ENCODE peak calls at places on chromosomes 16 and 17, in seven cellular contexts. K is mammary epithelial cell; F is iris pigment epithelial cell; L is CD4-positive, alpha-beta T cell; O is GF-D8; Q is CD8-positive, alpha-beta memory T cell; I is stimulated activated naive CD4-positive, alpha-beta T cell. V is an unnamed sample.

GRCh38 chr17:65522751-65523404 is 38.6 kb downstream of the AXIN2 start:
- DNase-seq in F (no peak), K (no peak), L (no peak), Q (no peak), O (no peak), I (no peak), V (no peak)

GRCh38 chr17:62652251-62653001 is 25.0 kb downstream of the MRC2 start:
- DNase-seq in L (peak), Q (peak), O (peak), I (no peak), K (peak), F (peak), V (peak)

GRCh38 chr17:7322520-7323194 is 6.5 kb downstream of the NEURL4 start:
- DNase-seq in O (no peak), Q (no peak), L (no peak), I (no peak), K (no peak), F (no peak), V (no peak)

GRCh38 chr17:66549731-66550207 is 247.4 kb downstream of the PRKCA start:
- DNase-seq in Q (no peak), F (peak), O (no peak), L (no peak), I (no peak), K (no peak), V (no peak)

GRCh38 chr16:57257455-57258070 is 12.5 kb downstream of the ARL2BP start:
- DNase-seq in K (no peak), Q (no peak), I (no peak), L (no peak), O (no peak), F (no peak), V (no peak)

GRCh38 chr17:67532326-67532871 is 155.3 kb downstream of the PITPNC1 start:
- DNase-seq in L (no peak), Q (no peak), I (no peak), O (no peak), F (no peak), K (no peak), V (no peak)

GRCh38 chr17:8861482-8862181 is 5.8 kb downstream of the PIK3R6 start:
- DNase-seq in O (no peak), K (no peak), F (no peak), Q (no peak), L (no peak), I (no peak), V (no peak)

GRCh38 chr16:3458852-3459361 is 15.4 kb downstream of the NAA60 start:
- DNase-seq in K (no peak), O (no peak), I (peak), L (no peak), F (peak), Q (no peak), V (no peak)

GRCh38 chr17:82655523-82655922 is 7.3 kb upstream of the WDR45B start:
- DNase-seq in I (no peak), F (no peak), K (no peak), Q (no peak), L (no peak), O (no peak), V (no peak)

GRCh38 chr17:47266782-47267181 is 13.2 kb downstream of the ITGB3 start:
- DNase-seq in Q (no peak), I (no peak), L (no peak), K (no peak), F (peak), O (no peak), V (no peak)